ENCODE peak calls at places on chromosomes 13 and 19, in nine cellular contexts. T is WTC11; L is AG04450; W is mucosa of gallbladder; Q is naive thymus-derived CD4-positive, alpha-beta T cell; C is T-helper 1 cell; M is cardiac fibroblast; O is RCC 7860; D is anterior cingulate cortex. A is an unnamed sample.

GRCh38 chr13:20608438-20609020 is 41.6 kb downstream of the IFT88 start:
- DNase-seq in C (no peak), L (no peak), Q (no peak), D (no peak), M (no peak), W (no peak), O (no peak), T (no peak), A (no peak)

GRCh38 chr13:20006206-20006605 is 47.7 kb downstream of the ZMYM2 start:
- DNase-seq in M (peak; percentile 42), C (no peak), L (peak; percentile 16), Q (no peak), W (no peak), T (no peak), O (no peak), D (no peak), A (no peak)

GRCh38 chr19:5343848-5344247 is 3.2 kb upstream of the PTPRS start:
- DNase-seq in M (peak; percentile 40), D (no peak), O (no peak), L (peak; percentile 13), Q (no peak), C (no peak), T (no peak), W (no peak), A (no peak)

GRCh38 chr19:7622933-7623685 is 6.2 kb downstream of the XAB2 start:
- DNase-seq in C (no peak), T (peak; percentile 72), W (no peak), L (no peak), D (no peak), Q (no peak), O (no peak), M (no peak), A (no peak)

GRCh38 chr19:18417250-18418033 is 1.8 kb upstream of the SSBP4 start:
- DNase-seq in D (no peak), C (no peak), W (peak; percentile 70), L (no peak), O (peak; percentile 63), T (peak; percentile 85), M (peak; percentile 78), Q (no peak), A (peak; percentile 75)

GRCh38 chr19:15615526-15615925 is 508 bp downstream of the CYP4F8 start:
- DNase-seq in W (no peak), C (no peak), Q (no peak), M (no peak), T (no peak), D (no peak), O (no peak), L (no peak), A (no peak)

GRCh38 chr13:26978081-26978860 is 193.3 kb downstream of the USP12 start:
- DNase-seq in Q (no peak), T (peak; percentile 52), M (no peak), L (no peak), C (no peak), O (peak; percentile 67), D (no peak), W (no peak), A (no peak)

GRCh38 chr19:45443462-45444317 is 20.0 kb upstream of the ERCC1 start:
- DNase-seq in D (peak; percentile 22), C (peak; percentile 37), M (peak; percentile 96), T (peak; percentile 96), O (peak; percentile 90), W (peak; percentile 92), L (no peak), Q (peak; percentile 25), A (peak; percentile 97)

GRCh38 chr19:27742041-27742440 is 1470.9 kb downstream of the UQCRFS1 start:
- DNase-seq in L (no peak), M (no peak), C (no peak), Q (no peak), T (no peak), W (peak; percentile 3), O (no peak), D (no peak), A (no peak)

GRCh38 chr19:1400281-1401137 is 833 bp downstream of the GAMT start:
- DNase-seq in W (no peak), O (peak; percentile 47), D (no peak), L (no peak), C (no peak), Q (no peak), T (no peak), M (peak; percentile 33), A (peak; percentile 86)

GRCh38 chr13:75861786-75862185 is 225.7 kb downstream of the LMO7 start:
- DNase-seq in M (peak; percentile 24), L (peak; percentile 27), W (no peak), D (no peak), C (no peak), Q (no peak), T (no peak), O (no peak), A (no peak)

GRCh38 chr13:101417501-101417900 is 1.2 kb upstream of the NALCN start:
- DNase-seq in M (no peak), T (no peak), C (no peak), D (no peak), L (no peak), W (no peak), O (no peak), Q (no peak), A (no peak)

GRCh38 chr13:75705395-75705794 is 69.3 kb downstream of the LMO7 start:
- DNase-seq in T (no peak), L (no peak), M (peak; percentile 88), O (peak; percentile 13), D (no peak), Q (no peak), C (no peak), W (no peak), A (no peak)

GRCh38 chr13:76882431-76882830 is 3.8 kb downstream of the KCTD12 start:
- DNase-seq in O (no peak), Q (no peak), C (no peak), T (no peak), W (no peak), M (peak; percentile 77), L (no peak), D (no peak), A (peak; percentile 44)

A was measured in body of pancreas.